ENCODE peak calls at places on chromosomes 6 and 20, in seven cellular contexts. Q, J, R, S, F, O and U are unnamed samples.

GRCh38 chr6:148709577-148709976 is 37.3 kb upstream of the UST start:
- DNase-seq in F (no peak), R (no peak), S (no peak), O (no peak), Q (no peak), J (no peak), U (no peak)

GRCh38 chr6:43436577-43437282 is 9.4 kb downstream of the ABCC10 start:
- DNase-seq in S (no peak), F (no peak), R (no peak), Q (no peak), J (peak), O (no peak), U (no peak)

GRCh38 chr20:52425253-52425652 is 233.7 kb upstream of the ZFP64 start:
- DNase-seq in O (no peak), J (no peak), Q (no peak), F (no peak), R (no peak), S (no peak), U (no peak)

GRCh38 chr6:7146079-7146828 is 38.5 kb downstream of the RREB1 start:
- DNase-seq in Q (no peak), J (peak), S (no peak), O (peak), F (peak), R (no peak), U (no peak)

GRCh38 chr20:14700641-14700965 is 363.2 kb upstream of the FLRT3 start:
- DNase-seq in R (no peak), O (no peak), Q (no peak), J (peak), S (no peak), F (no peak), U (no peak)

GRCh38 chr6:169158182-169158573 is 95.5 kb downstream of the THBS2 start:
- DNase-seq in J (peak), F (no peak), S (no peak), Q (no peak), R (no peak), O (no peak), U (no peak)

GRCh38 chr6:167306401-167306998 is 15.4 kb downstream of the UNC93A start:
- DNase-seq in F (no peak), S (no peak), R (no peak), J (no peak), Q (no peak), O (no peak), U (no peak)

GRCh38 chr6:17493286-17493685 is 99.9 kb downstream of the CAP2 start:
- DNase-seq in O (no peak), S (no peak), J (peak), F (no peak), R (no peak), Q (no peak), U (no peak)

GRCh38 chr20:49427751-49428518 is 54.5 kb downstream of the KCNB1 start:
- DNase-seq in J (no peak), R (no peak), F (no peak), O (no peak), S (no peak), Q (no peak), U (no peak)

GRCh38 chr6:1136856-1137255 is 175.0 kb upstream of the FOXQ1 start:
- DNase-seq in O (no peak), Q (no peak), F (no peak), J (no peak), R (no peak), S (no peak), U (no peak)

GRCh38 chr6:108030223-108030622 is 44.3 kb downstream of the OSTM1 start:
- DNase-seq in Q (peak), S (no peak), F (no peak), R (no peak), O (no peak), J (no peak), U (no peak)

GRCh38 chr6:170085475-170086401 is 205.1 kb downstream of the DLL1 start:
- DNase-seq in S (no peak), F (peak), Q (no peak), R (no peak), J (no peak), O (no peak), U (no peak)

GRCh38 chr6:144460224-144461095 is 175.3 kb downstream of the UTRN start:
- DNase-seq in J (peak), S (no peak), R (no peak), O (no peak), F (no peak), Q (no peak), U (no peak)

GRCh38 chr6:36839819-36840379 is 655 bp upstream of the CPNE5 start:
- DNase-seq in F (peak), Q (no peak), O (peak), S (peak), J (peak), R (peak), U (peak)

GRCh38 chr6:134171517-134171916 is 119.1 kb upstream of the SLC2A12 start:
- DNase-seq in S (no peak), R (no peak), F (no peak), O (no peak), Q (no peak), J (no peak), U (no peak)